ENCODE peak calls at places on chromosomes 3 and 15, in eight cellular contexts. One of them, this sample, is unnamed.

GRCh38 chr15:65631503-65631902 is 9.8 kb downstream of the SLC24A1 start:
- DNase-seq in HCT116: no peak
- DNase-seq in K562: no peak
- DNase-seq in upper lobe of left lung: no peak
- DNase-seq in Panc1: no peak
- DNase-seq in sigmoid colon: no peak
- DNase-seq in GM12878: peak; percentile 53
- DNase-seq in stomach: no peak
- DNase-seq in this sample: no peak

GRCh38 chr15:40307421-40308165 is at the start of gene PLCB2:
- DNase-seq in HCT116: no peak
- DNase-seq in K562: peak; percentile 51
- DNase-seq in upper lobe of left lung: peak; percentile 70
- DNase-seq in Panc1: no peak
- DNase-seq in sigmoid colon: peak; percentile 69
- DNase-seq in GM12878: peak; percentile 16
- DNase-seq in stomach: no peak
- DNase-seq in this sample: no peak

GRCh38 chr3:8460050-8460708 is 41.4 kb upstream of the LMCD1 start:
- DNase-seq in HCT116: no peak
- DNase-seq in K562: no peak
- DNase-seq in upper lobe of left lung: no peak
- DNase-seq in Panc1: no peak
- DNase-seq in sigmoid colon: no peak
- DNase-seq in GM12878: no peak
- DNase-seq in stomach: no peak
- DNase-seq in this sample: no peak

GRCh38 chr3:126886217-126886616 is 96.7 kb upstream of the PLXNA1 start:
- DNase-seq in HCT116: no peak
- DNase-seq in K562: peak; percentile 28
- DNase-seq in upper lobe of left lung: no peak
- DNase-seq in Panc1: no peak
- DNase-seq in sigmoid colon: no peak
- DNase-seq in GM12878: no peak
- DNase-seq in stomach: no peak
- DNase-seq in this sample: no peak

GRCh38 chr15:93771429-93772020 is 459.8 kb upstream of the MCTP2 start:
- DNase-seq in HCT116: no peak
- DNase-seq in K562: no peak
- DNase-seq in upper lobe of left lung: no peak
- DNase-seq in Panc1: no peak
- DNase-seq in sigmoid colon: no peak
- DNase-seq in GM12878: no peak
- DNase-seq in stomach: no peak
- DNase-seq in this sample: no peak

GRCh38 chr3:1068985-1069384 is 23.8 kb upstream of the CNTN6 start:
- DNase-seq in HCT116: no peak
- DNase-seq in K562: no peak
- DNase-seq in upper lobe of left lung: no peak
- DNase-seq in Panc1: no peak
- DNase-seq in sigmoid colon: no peak
- DNase-seq in GM12878: no peak
- DNase-seq in stomach: no peak
- DNase-seq in this sample: no peak

GRCh38 chr3:31533169-31533870 is 595 bp downstream of the STT3B start:
- DNase-seq in HCT116: no peak
- DNase-seq in K562: peak; percentile 52
- DNase-seq in upper lobe of left lung: peak; percentile 95
- DNase-seq in Panc1: no peak
- DNase-seq in sigmoid colon: peak; percentile 80
- DNase-seq in GM12878: no peak
- DNase-seq in stomach: peak; percentile 52
- DNase-seq in this sample: peak; percentile 32

GRCh38 chr3:181694805-181695660 is 16.7 kb upstream of the SOX2 start:
- DNase-seq in HCT116: no peak
- DNase-seq in K562: peak; percentile 18
- DNase-seq in upper lobe of left lung: peak; percentile 91
- DNase-seq in Panc1: no peak
- DNase-seq in sigmoid colon: peak; percentile 78
- DNase-seq in GM12878: no peak
- DNase-seq in stomach: peak; percentile 47
- DNase-seq in this sample: no peak

DNA sequence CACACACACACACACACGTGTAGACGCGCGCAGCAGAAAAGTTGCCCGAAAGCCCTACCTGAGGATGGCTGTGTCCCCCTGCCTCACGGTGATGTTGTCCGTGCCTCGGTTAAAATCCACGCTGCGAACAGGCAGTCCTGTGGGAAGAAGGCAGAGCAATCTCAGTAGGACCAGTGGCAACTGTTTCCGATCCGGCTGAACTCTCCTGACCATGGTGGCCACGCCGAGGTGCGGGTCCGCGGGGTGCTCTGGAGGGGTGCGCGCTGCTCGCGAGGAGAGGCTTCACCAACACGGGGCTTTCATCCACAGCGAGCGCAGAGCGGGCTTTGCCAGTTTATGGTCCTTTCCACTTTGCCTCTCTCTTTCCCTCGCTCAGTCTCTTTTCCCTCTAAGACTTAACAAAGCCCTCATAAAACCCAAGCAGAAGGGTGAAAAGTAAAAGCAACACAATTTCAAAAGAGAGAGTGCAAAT is 432 bp downstream of the LSAMP start:
- DNase-seq in HCT116: no peak
- DNase-seq in K562: no peak
- DNase-seq in upper lobe of left lung: peak; percentile 68
- DNase-seq in Panc1: no peak
- DNase-seq in sigmoid colon: peak; percentile 71
- DNase-seq in GM12878: no peak
- DNase-seq in stomach: no peak
- DNase-seq in this sample: no peak
- TF ChIP-seq POLR2AphosphoS5 in HCT116: no peak
- TF ChIP-seq POLR2AphosphoS5 in K562: no peak
- TF ChIP-seq POLR2AphosphoS5 in upper lobe of left lung: no peak
- TF ChIP-seq POLR2AphosphoS5 in Panc1: no peak
- TF ChIP-seq POLR2AphosphoS5 in sigmoid colon: peak; percentile 22
- TF ChIP-seq POLR2AphosphoS5 in GM12878: no peak
- TF ChIP-seq POLR2AphosphoS5 in stomach: no peak
- TF ChIP-seq POLR2AphosphoS5 in this sample: no peak

GRCh38 chr3:136903899-136904298 is 41.9 kb downstream of the NCK1 start:
- DNase-seq in HCT116: no peak
- DNase-seq in K562: no peak
- DNase-seq in upper lobe of left lung: no peak
- DNase-seq in Panc1: no peak
- DNase-seq in sigmoid colon: no peak
- DNase-seq in GM12878: no peak
- DNase-seq in stomach: no peak
- DNase-seq in this sample: no peak
- H3K9me3 ChIP-seq in HCT116: no peaks in the 10 kb centered on the region
- H3K9me3 ChIP-seq in K562: no peaks in the 10 kb centered on the region
- H3K9me3 ChIP-seq in upper lobe of left lung: peaks cover 9% of the 10 kb centered on the region
- H3K9me3 ChIP-seq in Panc1: peaks cover 3% of the 10 kb centered on the region
- H3K9me3 ChIP-seq in sigmoid colon: peaks cover 7% of the 10 kb centered on the region
- H3K9me3 ChIP-seq in GM12878: peaks cover 22% of the 10 kb centered on the region
- H3K9me3 ChIP-seq in stomach: no peaks in the 10 kb centered on the region
- H3K9me3 ChIP-seq in this sample: no peaks in the 10 kb centered on the region

DNA sequence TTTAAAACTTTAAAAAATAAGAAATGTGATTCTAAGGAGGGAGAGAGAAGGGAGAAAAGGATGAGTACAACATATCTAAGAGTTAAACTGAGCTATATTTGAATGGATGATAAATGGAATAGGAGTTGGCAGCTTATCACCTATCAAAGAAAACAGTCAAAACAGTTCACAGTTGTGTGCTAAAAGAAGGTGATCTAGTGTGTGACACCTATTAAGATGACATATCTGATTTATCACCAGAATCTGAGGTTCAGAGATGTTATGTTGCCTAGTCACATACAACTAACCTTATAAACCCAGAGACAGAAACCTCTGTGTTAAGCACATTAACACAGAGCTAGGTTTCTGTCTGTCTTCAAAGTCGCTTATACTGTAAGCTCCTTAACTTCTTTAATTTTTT is 3.0 kb downstream of the ATP13A3 start:
- DNase-seq in HCT116: no peak
- DNase-seq in K562: no peak
- DNase-seq in upper lobe of left lung: no peak
- DNase-seq in Panc1: no peak
- DNase-seq in sigmoid colon: no peak
- DNase-seq in GM12878: no peak
- DNase-seq in stomach: no peak
- DNase-seq in this sample: no peak
- H3K4me1 ChIP-seq in HCT116: peaks cover 67% of the 10 kb centered on the region
- H3K4me1 ChIP-seq in K562: peaks cover 33% of the 10 kb centered on the region
- H3K4me1 ChIP-seq in upper lobe of left lung: peaks cover 53% of the 10 kb centered on the region
- H3K4me1 ChIP-seq in Panc1: peaks cover 33% of the 10 kb centered on the region
- H3K4me1 ChIP-seq in sigmoid colon: peaks cover 37% of the 10 kb centered on the region
- H3K4me1 ChIP-seq in GM12878: peaks cover 14% of the 10 kb centered on the region
- H3K4me1 ChIP-seq in stomach: peaks cover 72% of the 10 kb centered on the region
- H3K4me1 ChIP-seq in this sample: no peaks in the 10 kb centered on the region

DNA sequence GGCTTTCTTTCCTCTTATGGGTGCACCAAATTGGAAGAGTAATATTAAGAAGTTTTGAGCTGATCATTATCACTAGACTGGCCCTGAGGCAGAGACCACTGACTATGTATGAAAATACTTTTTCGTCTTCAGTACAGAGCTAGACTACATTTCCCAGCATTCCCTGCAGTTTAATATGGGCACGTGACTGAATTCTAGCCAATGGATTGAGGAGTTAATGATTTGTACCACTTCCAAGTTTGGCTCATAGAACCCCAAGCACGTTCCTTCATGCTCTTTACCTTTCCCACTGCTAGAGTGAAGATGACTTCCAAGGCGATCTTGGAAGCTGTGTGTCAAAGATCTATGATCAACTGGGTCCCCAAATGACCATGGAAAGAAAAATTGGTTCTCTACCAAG is 486.5 kb downstream of the PDCD6IP start:
- DNase-seq in HCT116: no peak
- DNase-seq in K562: peak; percentile 21
- DNase-seq in upper lobe of left lung: no peak
- DNase-seq in Panc1: no peak
- DNase-seq in sigmoid colon: no peak
- DNase-seq in GM12878: no peak
- DNase-seq in stomach: no peak
- DNase-seq in this sample: no peak
- TF ChIP-seq POLR2AphosphoS5 in HCT116: no peak
- TF ChIP-seq POLR2AphosphoS5 in K562: no peak
- TF ChIP-seq POLR2AphosphoS5 in upper lobe of left lung: no peak
- TF ChIP-seq POLR2AphosphoS5 in Panc1: no peak
- TF ChIP-seq POLR2AphosphoS5 in sigmoid colon: no peak
- TF ChIP-seq POLR2AphosphoS5 in GM12878: no peak
- TF ChIP-seq POLR2AphosphoS5 in stomach: no peak
- TF ChIP-seq POLR2AphosphoS5 in this sample: no peak

GRCh38 chr15:99635794-99636193 is 70.0 kb downstream of the MEF2A start:
- DNase-seq in HCT116: no peak
- DNase-seq in K562: no peak
- DNase-seq in upper lobe of left lung: no peak
- DNase-seq in Panc1: no peak
- DNase-seq in sigmoid colon: no peak
- DNase-seq in GM12878: peak; percentile 7
- DNase-seq in stomach: no peak
- DNase-seq in this sample: no peak

GRCh38 chr15:99633655-99634054 is 67.9 kb downstream of the MEF2A start:
- DNase-seq in HCT116: no peak
- DNase-seq in K562: no peak
- DNase-seq in upper lobe of left lung: no peak
- DNase-seq in Panc1: no peak
- DNase-seq in sigmoid colon: no peak
- DNase-seq in GM12878: no peak
- DNase-seq in stomach: no peak
- DNase-seq in this sample: no peak

GRCh38 chr15:99635145-99635544 is 69.4 kb downstream of the MEF2A start:
- DNase-seq in HCT116: no peak
- DNase-seq in K562: no peak
- DNase-seq in upper lobe of left lung: no peak
- DNase-seq in Panc1: no peak
- DNase-seq in sigmoid colon: no peak
- DNase-seq in GM12878: no peak
- DNase-seq in stomach: no peak
- DNase-seq in this sample: no peak

GRCh38 chr15:99632521-99632920 is 66.7 kb downstream of the MEF2A start:
- DNase-seq in HCT116: no peak
- DNase-seq in K562: no peak
- DNase-seq in upper lobe of left lung: no peak
- DNase-seq in Panc1: no peak
- DNase-seq in sigmoid colon: no peak
- DNase-seq in GM12878: no peak
- DNase-seq in stomach: no peak
- DNase-seq in this sample: no peak

DNA sequence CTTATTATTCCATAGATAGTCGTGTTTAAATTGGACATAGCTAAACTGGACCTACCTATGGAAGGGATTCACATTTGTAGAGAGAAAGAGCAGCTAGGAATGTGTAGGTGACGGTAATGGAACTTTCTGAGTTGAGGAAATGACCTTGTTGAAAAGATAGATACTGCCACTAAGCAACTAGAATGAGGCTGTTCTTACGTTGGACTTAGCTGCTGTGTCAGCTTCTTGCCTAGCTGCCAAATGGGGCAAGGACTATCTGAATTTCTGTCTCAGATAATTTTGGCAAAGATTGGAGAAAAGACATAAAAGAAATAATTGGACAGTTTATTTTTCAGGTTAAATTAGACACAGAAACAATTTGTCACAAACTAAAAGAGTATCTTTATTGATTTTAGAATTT is 68.8 kb downstream of the MEF2A start:
- DNase-seq in HCT116: no peak
- DNase-seq in K562: no peak
- DNase-seq in upper lobe of left lung: no peak
- DNase-seq in Panc1: no peak
- DNase-seq in sigmoid colon: no peak
- DNase-seq in GM12878: no peak
- DNase-seq in stomach: no peak
- DNase-seq in this sample: no peak
- H3K9me3 ChIP-seq in HCT116: peaks cover 7% of the 10 kb centered on the region
- H3K9me3 ChIP-seq in K562: no peaks in the 10 kb centered on the region
- H3K9me3 ChIP-seq in upper lobe of left lung: peaks cover 2% of the 10 kb centered on the region
- H3K9me3 ChIP-seq in Panc1: no peaks in the 10 kb centered on the region
- H3K9me3 ChIP-seq in sigmoid colon: no peaks in the 10 kb centered on the region
- H3K9me3 ChIP-seq in GM12878: peaks cover 23% of the 10 kb centered on the region
- H3K9me3 ChIP-seq in stomach: no peaks in the 10 kb centered on the region
- H3K9me3 ChIP-seq in this sample: no peaks in the 10 kb centered on the region

GRCh38 chr3:123422457-123422856 is 26.4 kb downstream of the ADCY5 start:
- DNase-seq in HCT116: no peak
- DNase-seq in K562: no peak
- DNase-seq in upper lobe of left lung: no peak
- DNase-seq in Panc1: no peak
- DNase-seq in sigmoid colon: no peak
- DNase-seq in GM12878: no peak
- DNase-seq in stomach: no peak
- DNase-seq in this sample: no peak

GRCh38 chr3:123424321-123424998 is 24.4 kb downstream of the ADCY5 start:
- DNase-seq in HCT116: no peak
- DNase-seq in K562: no peak
- DNase-seq in upper lobe of left lung: peak; percentile 81
- DNase-seq in Panc1: no peak
- DNase-seq in sigmoid colon: no peak
- DNase-seq in GM12878: no peak
- DNase-seq in stomach: no peak
- DNase-seq in this sample: no peak

GRCh38 chr3:123423026-123423425 is 25.9 kb downstream of the ADCY5 start:
- DNase-seq in HCT116: no peak
- DNase-seq in K562: no peak
- DNase-seq in upper lobe of left lung: no peak
- DNase-seq in Panc1: no peak
- DNase-seq in sigmoid colon: no peak
- DNase-seq in GM12878: no peak
- DNase-seq in stomach: no peak
- DNase-seq in this sample: no peak

GRCh38 chr3:123424999-123425386 is 23.9 kb downstream of the ADCY5 start:
- DNase-seq in HCT116: no peak
- DNase-seq in K562: no peak
- DNase-seq in upper lobe of left lung: no peak
- DNase-seq in Panc1: no peak
- DNase-seq in sigmoid colon: no peak
- DNase-seq in GM12878: no peak
- DNase-seq in stomach: no peak
- DNase-seq in this sample: no peak

GRCh38 chr3:123423806-123424205 is 25.1 kb downstream of the ADCY5 start:
- DNase-seq in HCT116: no peak
- DNase-seq in K562: no peak
- DNase-seq in upper lobe of left lung: no peak
- DNase-seq in Panc1: no peak
- DNase-seq in sigmoid colon: no peak
- DNase-seq in GM12878: no peak
- DNase-seq in stomach: no peak
- DNase-seq in this sample: no peak
- H3K4me1 ChIP-seq in HCT116: no peaks in the 10 kb centered on the region
- H3K4me1 ChIP-seq in K562: no peaks in the 10 kb centered on the region
- H3K4me1 ChIP-seq in upper lobe of left lung: peaks cover 4% of the 10 kb centered on the region
- H3K4me1 ChIP-seq in Panc1: no peaks in the 10 kb centered on the region
- H3K4me1 ChIP-seq in sigmoid colon: peaks cover 81% of the 10 kb centered on the region
- H3K4me1 ChIP-seq in GM12878: no peaks in the 10 kb centered on the region
- H3K4me1 ChIP-seq in stomach: peaks cover 80% of the 10 kb centered on the region
- H3K4me1 ChIP-seq in this sample: no peaks in the 10 kb centered on the region

This sample was measured in prostate gland.